ENCODE peak calls at places on chromosomes 4 and X, in five cellular contexts. P is RPMI7951, B is cardiac fibroblast, Q is neuronal stem cell, A is M059J. Y is an unnamed sample.

GRCh38 chrX:110915120-110915519 is 119.5 kb upstream of the CHRDL1 start:
- DNase-seq in P (peak), B (peak), Q (no peak), A (peak), Y (no peak)

GRCh38 chr4:19300213-19300612 is 951.5 kb upstream of the SLIT2 start:
- DNase-seq in P (peak), B (no peak), Q (no peak), A (peak), Y (no peak)

GRCh38 chr4:104890598-104890997 is 256.1 kb upstream of the TET2 start:
- DNase-seq in P (no peak), B (no peak), Q (no peak), A (no peak), Y (no peak)

GRCh38 chr4:83546796-83547195 is 10.9 kb downstream of the GPAT3 start:
- DNase-seq in P (no peak), B (peak), Q (no peak), A (no peak), Y (no peak)

GRCh38 chr4:162502109-162502508 is 338.3 kb upstream of the FSTL5 start:
- DNase-seq in P (no peak), B (no peak), Q (no peak), A (no peak), Y (no peak)

GRCh38 chrX:29397506-29397905 is 810.3 kb downstream of the IL1RAPL1 start:
- DNase-seq in P (no peak), B (peak), Q (no peak), A (peak), Y (peak)

GRCh38 chrX:150036181-150036580 is 97.9 kb upstream of the EOLA2 start:
- DNase-seq in P (peak), B (peak), Q (no peak), A (peak), Y (peak)

GRCh38 chr4:72330381-72330780 is 238.6 kb downstream of the ADAMTS3 start:
- DNase-seq in P (no peak), B (no peak), Q (no peak), A (no peak), Y (no peak)

GRCh38 chr4:77817304-77818076 is 1.7 kb downstream of the CNOT6L start:
- DNase-seq in P (no peak), B (peak), Q (no peak), A (no peak), Y (no peak)

GRCh38 chr4:168124008-168124641 is 31.8 kb downstream of the ANXA10 start:
- DNase-seq in P (no peak), B (peak), Q (no peak), A (peak), Y (peak)

GRCh38 chr4:30767147-30767546 is 47.0 kb downstream of the PCDH7 start:
- DNase-seq in P (no peak), B (no peak), Q (no peak), A (no peak), Y (no peak)

GRCh38 chr4:98747659-98748091 is 89.3 kb upstream of the TSPAN5 start:
- DNase-seq in P (peak), B (no peak), Q (peak), A (no peak), Y (no peak)

GRCh38 chr4:93814722-93815121 is 13.8 kb upstream of the ATOH1 start:
- DNase-seq in P (no peak), B (no peak), Q (no peak), A (no peak), Y (no peak)

GRCh38 chr4:154719087-154719486 is 24.7 kb upstream of the LRAT start:
- DNase-seq in P (peak), B (peak), Q (no peak), A (peak), Y (no peak)

GRCh38 chr4:100695871-100696270 is 178.0 kb upstream of the EMCN start:
- DNase-seq in P (no peak), B (no peak), Q (no peak), A (no peak), Y (no peak)

GRCh38 chr4:23930750-23931488 is 41.1 kb upstream of the PPARGC1A start:
- DNase-seq in P (peak), B (peak), Q (no peak), A (peak), Y (no peak)

GRCh38 chr4:11768251-11768972 is 339.7 kb upstream of the HS3ST1 start:
- DNase-seq in P (no peak), B (peak), Q (no peak), A (no peak), Y (no peak)

GRCh38 chr4:77854431-77855111 is 8.1 kb upstream of the MRPL1 start:
- DNase-seq in P (no peak), B (peak), Q (no peak), A (no peak), Y (no peak)

Y was measured in hepatic stellate cell.